ENCODE peak calls at places on chromosome 21, in six cellular contexts. U, G, E, L, J and W are unnamed samples.

GRCh38 chr21:34550400-34550799 is 38.4 kb upstream of the KCNE1 start:
- DNase-seq in J (no peak), U (no peak), E (no peak), L (no peak), G (no peak), W (no peak)

GRCh38 chr21:27476696-27477095 is 509.8 kb upstream of the ADAMTS5 start:
- DNase-seq in J (no peak), E (peak), U (no peak), G (no peak), L (no peak), W (no peak)

GRCh38 chr21:30425826-30426225 is at the start of gene KRTAP13-3:
- DNase-seq in U (no peak), L (no peak), J (no peak), G (no peak), E (no peak), W (no peak)

GRCh38 chr21:21806711-21807597 is 808.7 kb downstream of the NCAM2 start:
- DNase-seq in U (no peak), J (peak), E (no peak), G (no peak), L (no peak), W (no peak)

GRCh38 chr21:38712076-38712475 is 93.7 kb upstream of the ETS2 start:
- DNase-seq in J (peak), G (no peak), E (peak), L (peak), U (no peak), W (no peak)

GRCh38 chr21:46438241-46438640 is 20.4 kb upstream of the DIP2A start:
- DNase-seq in E (no peak), J (no peak), G (no peak), L (no peak), U (no peak), W (no peak)

GRCh38 chr21:24825348-24825747 is 781.9 kb downstream of the MRPL39 start:
- DNase-seq in E (no peak), G (no peak), J (no peak), U (no peak), L (no peak), W (no peak)

GRCh38 chr21:46369520-46370235 is 45.7 kb downstream of the PCNT start:
- DNase-seq in G (no peak), L (no peak), J (no peak), E (no peak), U (no peak), W (no peak)

GRCh38 chr21:45739218-45740087 is 95.9 kb downstream of the PCBP3 start:
- DNase-seq in L (no peak), J (no peak), E (no peak), G (no peak), U (no peak), W (no peak)

GRCh38 chr21:46035809-46036695 is 54.5 kb downstream of the COL6A1 start:
- DNase-seq in G (no peak), U (peak), E (peak), L (no peak), J (no peak), W (no peak)

GRCh38 chr21:45074048-45074817 is at the start of gene ADARB1:
- DNase-seq in J (peak), E (peak), U (peak), L (peak), G (peak), W (peak)

GRCh38 chr21:14591277-14591876 is 45.3 kb upstream of the SAMSN1 start:
- DNase-seq in E (no peak), J (no peak), G (no peak), U (no peak), L (no peak), W (no peak)

GRCh38 chr21:41786521-41786987 is 19.7 kb upstream of the RIPK4 start:
- DNase-seq in G (no peak), J (peak), L (no peak), U (no peak), E (peak), W (no peak)

GRCh38 chr21:19900149-19900548 is 1098.1 kb upstream of the NCAM2 start:
- DNase-seq in E (no peak), U (no peak), G (no peak), L (no peak), J (no peak), W (no peak)

GRCh38 chr21:34840693-34841092 is 171.9 kb downstream of the CLIC6 start:
- DNase-seq in E (no peak), L (no peak), G (no peak), U (no peak), J (no peak), W (no peak)

GRCh38 chr21:16455978-16456377 is 726.2 kb downstream of the USP25 start:
- DNase-seq in U (no peak), J (no peak), L (no peak), G (no peak), E (no peak), W (no peak)

GRCh38 chr21:44322621-44323325 is 16.4 kb downstream of the CFAP410 start:
- DNase-seq in J (no peak), L (no peak), U (no peak), E (no peak), G (no peak), W (no peak)

GRCh38 chr21:43918385-43918947 is 53.4 kb downstream of the AGPAT3 start:
- DNase-seq in U (peak), G (no peak), L (no peak), J (no peak), E (no peak), W (no peak)

GRCh38 chr21:15749868-15750174 is 20.0 kb downstream of the USP25 start:
- DNase-seq in E (peak), L (no peak), U (no peak), J (no peak), G (no peak), W (no peak)

GRCh38 chr21:46092026-46092764 is 5.7 kb upstream of the COL6A2 start:
- DNase-seq in L (no peak), J (no peak), G (peak), E (peak), U (peak), W (no peak)

GRCh38 chr21:42308914-42309752 is 6.1 kb downstream of the TFF3 start:
- DNase-seq in J (no peak), U (no peak), G (no peak), L (no peak), E (no peak), W (no peak)

GRCh38 chr21:25735895-25736597 is 1.3 kb downstream of the GABPA start:
- DNase-seq in L (no peak), J (peak), U (no peak), E (peak), G (no peak), W (no peak)

GRCh38 chr21:32611471-32611997 is 643 bp downstream of the CFAP298 start:
- DNase-seq in U (no peak), E (peak), J (no peak), L (peak), G (peak), W (no peak)

GRCh38 chr21:41847066-41847804 is 31.9 kb downstream of the PRDM15 start:
- DNase-seq in L (no peak), G (no peak), E (no peak), U (no peak), J (no peak), W (no peak)

GRCh38 chr21:43321111-43321510 is 105.8 kb downstream of the SIK1 start:
- DNase-seq in G (no peak), U (no peak), L (no peak), E (peak), J (no peak), W (no peak)

GRCh38 chr21:28069446-28069845 is 923.2 kb downstream of the LTN1 start:
- DNase-seq in J (no peak), U (no peak), G (no peak), L (no peak), E (no peak), W (no peak)

GRCh38 chr21:28334407-28334806 is 658.3 kb downstream of the LTN1 start:
- DNase-seq in J (no peak), L (no peak), E (no peak), U (no peak), G (no peak), W (no peak)

GRCh38 chr21:39110431-39110830 is 72.8 kb downstream of the PSMG1 start:
- DNase-seq in J (no peak), L (no peak), G (no peak), E (no peak), U (no peak), W (no peak)

GRCh38 chr21:25999935-26000582 is 170.5 kb downstream of the APP start:
- DNase-seq in U (no peak), J (no peak), G (no peak), L (no peak), E (no peak), W (no peak)

GRCh38 chr21:43917515-43918384 is 52.7 kb downstream of the AGPAT3 start:
- DNase-seq in U (peak), E (no peak), L (no peak), J (no peak), G (no peak), W (no peak)

GRCh38 chr21:42271065-42271464 is 44.1 kb downstream of the TFF3 start:
- DNase-seq in G (no peak), J (no peak), U (peak), E (no peak), L (no peak), W (no peak)

GRCh38 chr21:18521204-18521603 is 117.6 kb upstream of the TMPRSS15 start:
- DNase-seq in L (no peak), U (no peak), E (no peak), G (no peak), J (no peak), W (no peak)